ENCODE peak calls at places on chromosomes 6 and 20, in five cellular contexts. One of them, this sample, is unnamed.

GRCh38 chr6:144469144-144469575 is 184.0 kb downstream of the UTRN start:
- DNase-seq in NB4: no peak
- DNase-seq in body of pancreas: no peak
- DNase-seq in heart left ventricle: no peak
- DNase-seq in breast epithelium: no peak
- DNase-seq in this sample: no peak

GRCh38 chr6:142551145-142551811 is 249.5 kb downstream of the ADGRG6 start:
- DNase-seq in NB4: peak; percentile 4
- DNase-seq in body of pancreas: no peak
- DNase-seq in heart left ventricle: no peak
- DNase-seq in breast epithelium: peak; percentile 40
- DNase-seq in this sample: no peak

GRCh38 chr6:90315354-90315960 is 18.8 kb upstream of the BACH2 start:
- DNase-seq in NB4: no peak
- DNase-seq in body of pancreas: no peak
- DNase-seq in heart left ventricle: no peak
- DNase-seq in breast epithelium: no peak
- DNase-seq in this sample: no peak

GRCh38 chr20:25058797-25059486 is 1.0 kb upstream of the ACSS1 start:
- DNase-seq in NB4: peak; percentile 46
- DNase-seq in body of pancreas: no peak
- DNase-seq in heart left ventricle: no peak
- DNase-seq in breast epithelium: no peak
- DNase-seq in this sample: peak; percentile 25

GRCh38 chr20:57977588-57977987 is 250.9 kb downstream of the ANKRD60 start:
- DNase-seq in NB4: no peak
- DNase-seq in body of pancreas: peak; percentile 33
- DNase-seq in heart left ventricle: no peak
- DNase-seq in breast epithelium: peak; percentile 78
- DNase-seq in this sample: no peak

GRCh38 chr6:109454483-109455160 is 950 bp downstream of the MICAL1 start:
- DNase-seq in NB4: peak; percentile 93
- DNase-seq in body of pancreas: no peak
- DNase-seq in heart left ventricle: peak; percentile 47
- DNase-seq in breast epithelium: peak; percentile 39
- DNase-seq in this sample: no peak

GRCh38 chr20:56003966-56004365 is 1.4 kb downstream of the CBLN4 start:
- DNase-seq in NB4: no peak
- DNase-seq in body of pancreas: peak; percentile 40
- DNase-seq in heart left ventricle: no peak
- DNase-seq in breast epithelium: no peak
- DNase-seq in this sample: no peak

GRCh38 chr6:15423286-15423957 is 177.6 kb downstream of the JARID2 start:
- DNase-seq in NB4: no peak
- DNase-seq in body of pancreas: no peak
- DNase-seq in heart left ventricle: no peak
- DNase-seq in breast epithelium: no peak
- DNase-seq in this sample: no peak

GRCh38 chr6:6591778-6592388 is 3.4 kb downstream of the LY86 start:
- DNase-seq in NB4: peak; percentile 98
- DNase-seq in body of pancreas: no peak
- DNase-seq in heart left ventricle: peak; percentile 36
- DNase-seq in breast epithelium: no peak
- DNase-seq in this sample: no peak

GRCh38 chr6:44041461-44042260 is 85.6 kb downstream of the MRPL14 start:
- DNase-seq in NB4: peak; percentile 78
- DNase-seq in body of pancreas: peak; percentile 19
- DNase-seq in heart left ventricle: peak; percentile 52
- DNase-seq in breast epithelium: peak; percentile 76
- DNase-seq in this sample: no peak

GRCh38 chr6:155311076-155311475 is 3.2 kb downstream of the TFB1M start:
- DNase-seq in NB4: no peak
- DNase-seq in body of pancreas: no peak
- DNase-seq in heart left ventricle: no peak
- DNase-seq in breast epithelium: no peak
- DNase-seq in this sample: peak; percentile 68

GRCh38 chr20:47276856-47277541 is 79.5 kb downstream of the ZMYND8 start:
- DNase-seq in NB4: no peak
- DNase-seq in body of pancreas: peak; percentile 31
- DNase-seq in heart left ventricle: peak; percentile 54
- DNase-seq in breast epithelium: peak; percentile 62
- DNase-seq in this sample: no peak

GRCh38 chr6:6612308-6612707 is 23.8 kb downstream of the LY86 start:
- DNase-seq in NB4: no peak
- DNase-seq in body of pancreas: no peak
- DNase-seq in heart left ventricle: no peak
- DNase-seq in breast epithelium: no peak
- DNase-seq in this sample: peak; percentile 6

GRCh38 chr6:66788579-66788978 is 1081.6 kb upstream of the EYS start:
- DNase-seq in NB4: no peak
- DNase-seq in body of pancreas: no peak
- DNase-seq in heart left ventricle: no peak
- DNase-seq in breast epithelium: no peak
- DNase-seq in this sample: no peak

GRCh38 chr6:11778648-11779307 is at the start of gene ADTRP:
- DNase-seq in NB4: peak; percentile 57
- DNase-seq in body of pancreas: no peak
- DNase-seq in heart left ventricle: no peak
- DNase-seq in breast epithelium: no peak
- DNase-seq in this sample: peak; percentile 6

GRCh38 chr20:19735446-19735845 is 22.6 kb upstream of the RIN2 start:
- DNase-seq in NB4: peak; percentile 95
- DNase-seq in body of pancreas: peak; percentile 50
- DNase-seq in heart left ventricle: peak; percentile 80
- DNase-seq in breast epithelium: peak; percentile 52
- DNase-seq in this sample: no peak

GRCh38 chr20:11379257-11380011 is 538.3 kb upstream of the BTBD3 start:
- DNase-seq in NB4: peak; percentile 81
- DNase-seq in body of pancreas: no peak
- DNase-seq in heart left ventricle: no peak
- DNase-seq in breast epithelium: no peak
- DNase-seq in this sample: peak; percentile 2

GRCh38 chr6:33343953-33344611 is 26.5 kb upstream of the ZBTB22 start:
- DNase-seq in NB4: no peak
- DNase-seq in body of pancreas: no peak
- DNase-seq in heart left ventricle: no peak
- DNase-seq in breast epithelium: no peak
- DNase-seq in this sample: no peak

GRCh38 chr20:12592756-12593155 is 416.0 kb upstream of the SPTLC3 start:
- DNase-seq in NB4: no peak
- DNase-seq in body of pancreas: no peak
- DNase-seq in heart left ventricle: no peak
- DNase-seq in breast epithelium: no peak
- DNase-seq in this sample: no peak

GRCh38 chr20:11553603-11554002 is 364.1 kb upstream of the BTBD3 start:
- DNase-seq in NB4: peak; percentile 15
- DNase-seq in body of pancreas: no peak
- DNase-seq in heart left ventricle: no peak
- DNase-seq in breast epithelium: no peak
- DNase-seq in this sample: peak; percentile 0

GRCh38 chr20:5061209-5061608 is 58.5 kb downstream of the PCNA start:
- DNase-seq in NB4: no peak
- DNase-seq in body of pancreas: no peak
- DNase-seq in heart left ventricle: no peak
- DNase-seq in breast epithelium: no peak
- DNase-seq in this sample: no peak

DNA sequence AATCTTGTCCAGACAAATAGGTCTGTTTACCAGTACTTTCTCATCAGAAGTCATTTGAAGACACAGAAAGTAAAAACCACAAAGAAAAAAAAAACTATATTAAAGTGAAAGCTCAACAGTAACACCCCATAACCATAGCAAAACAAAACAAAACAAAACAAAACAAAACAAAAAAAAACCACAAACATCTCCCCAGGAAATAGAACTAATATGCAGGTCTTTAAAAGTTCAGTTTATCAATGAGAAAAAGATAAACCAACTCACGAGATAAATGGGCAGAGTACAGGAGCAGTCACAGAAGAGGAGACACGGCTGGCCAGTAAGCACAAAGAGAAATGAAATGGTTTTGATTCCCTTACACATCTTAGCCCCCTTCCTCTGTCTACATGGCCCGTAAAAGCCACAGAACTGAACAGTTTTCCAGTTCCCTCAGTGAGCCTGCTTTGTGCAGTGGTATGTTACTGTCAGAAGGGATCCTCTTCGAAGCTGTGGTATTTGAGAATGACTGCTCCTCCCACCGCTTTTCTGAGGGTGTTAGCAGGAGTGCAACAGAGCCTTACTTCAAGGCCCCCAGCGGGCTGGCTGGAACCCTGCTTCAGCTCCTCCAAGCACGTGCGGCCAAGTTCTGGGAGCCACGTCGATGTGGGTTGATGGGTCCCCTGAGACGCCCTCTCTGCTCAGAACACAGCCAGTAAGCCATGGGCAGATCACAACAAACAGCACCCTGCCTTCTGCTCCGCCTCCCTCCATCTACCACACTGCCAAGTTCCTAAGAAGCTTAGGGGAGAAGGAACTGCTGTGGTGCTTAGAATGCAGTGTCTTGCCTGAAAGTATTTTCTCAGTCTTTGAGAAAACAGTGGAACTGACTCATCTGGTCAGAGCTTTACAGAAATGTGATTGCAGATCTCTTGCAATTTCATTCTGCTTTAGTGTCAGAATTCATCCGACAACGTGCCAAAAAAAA is 14.0 kb downstream of the UST start:
- DNase-seq in NB4: peak; percentile 92
- DNase-seq in body of pancreas: peak; percentile 49
- DNase-seq in heart left ventricle: peak; percentile 57
- DNase-seq in breast epithelium: peak; percentile 30
- DNase-seq in this sample: no peak
- TF ChIP-seq POLR2A in NB4: no peak
- TF ChIP-seq POLR2A in body of pancreas: no peak
- TF ChIP-seq POLR2A in heart left ventricle: no peak
- TF ChIP-seq POLR2A in breast epithelium: no peak
- TF ChIP-seq POLR2A in this sample: no peak

GRCh38 chr20:34111712-34112599 is at the start of gene EIF2S2:
- DNase-seq in NB4: peak; percentile 100
- DNase-seq in body of pancreas: peak; percentile 98
- DNase-seq in heart left ventricle: peak; percentile 97
- DNase-seq in breast epithelium: peak; percentile 97
- DNase-seq in this sample: peak; percentile 99
- TF ChIP-seq POLR2A in NB4: peak; percentile 92
- TF ChIP-seq POLR2A in body of pancreas: peak; percentile 98
- TF ChIP-seq POLR2A in heart left ventricle: peak; percentile 96
- TF ChIP-seq POLR2A in breast epithelium: peak; percentile 94
- TF ChIP-seq POLR2A in this sample: peak; percentile 99

DNA sequence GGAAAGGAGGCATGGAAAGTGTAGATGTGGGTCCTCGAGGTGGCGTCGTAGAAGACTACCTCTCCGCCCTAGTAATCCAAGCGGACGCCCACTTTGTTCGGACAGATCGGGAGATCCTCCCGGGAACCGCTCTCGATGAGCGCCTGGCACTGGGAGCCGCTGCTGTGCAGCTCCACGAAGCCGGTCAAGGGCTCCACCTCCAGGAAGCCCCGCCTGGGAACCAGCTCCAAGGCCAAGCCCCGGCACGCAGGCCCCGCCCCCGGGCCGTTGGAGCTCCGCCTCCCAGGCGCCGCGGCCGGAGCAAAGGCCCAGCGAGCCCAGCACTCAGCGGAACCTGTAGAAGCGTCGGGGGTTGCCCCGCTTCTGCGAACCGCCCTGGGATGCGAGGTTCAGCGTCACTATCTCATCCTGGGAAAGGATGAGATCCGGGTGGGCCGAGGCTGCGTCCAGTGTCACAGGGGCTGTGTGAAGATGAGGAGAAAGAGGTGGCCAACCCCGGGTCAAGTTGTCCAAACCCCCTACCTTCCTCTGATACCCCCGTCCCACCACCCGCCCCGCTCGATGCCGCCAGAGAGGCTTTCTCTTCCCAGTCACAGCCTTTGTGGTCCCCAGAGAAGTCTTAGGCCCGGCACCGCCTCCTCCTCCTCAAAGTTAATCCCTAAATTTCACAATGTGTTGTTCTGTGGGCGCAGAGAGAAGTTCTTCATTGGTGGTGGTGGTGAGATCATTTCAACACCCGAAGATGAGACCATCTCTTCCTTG is 10.8 kb downstream of the TRIM31 start:
- DNase-seq in NB4: peak; percentile 79
- DNase-seq in body of pancreas: peak; percentile 95
- DNase-seq in heart left ventricle: peak; percentile 94
- DNase-seq in breast epithelium: peak; percentile 92
- DNase-seq in this sample: peak; percentile 86
- TF ChIP-seq POLR2A in NB4: no peak
- TF ChIP-seq POLR2A in body of pancreas: peak; percentile 38
- TF ChIP-seq POLR2A in heart left ventricle: peak; percentile 68
- TF ChIP-seq POLR2A in breast epithelium: peak; percentile 47
- TF ChIP-seq POLR2A in this sample: peak; percentile 36

GRCh38 chr6:139133272-139133671 is 1.6 kb upstream of the HECA start:
- DNase-seq in NB4: no peak
- DNase-seq in body of pancreas: peak; percentile 50
- DNase-seq in heart left ventricle: no peak
- DNase-seq in breast epithelium: no peak
- DNase-seq in this sample: no peak

GRCh38 chr6:139137716-139138115 is 2.8 kb downstream of the HECA start:
- DNase-seq in NB4: no peak
- DNase-seq in body of pancreas: no peak
- DNase-seq in heart left ventricle: no peak
- DNase-seq in breast epithelium: no peak
- DNase-seq in this sample: no peak

GRCh38 chr6:139134817-139135577 is at the start of gene HECA:
- DNase-seq in NB4: peak; percentile 96
- DNase-seq in body of pancreas: peak; percentile 98
- DNase-seq in heart left ventricle: peak; percentile 99
- DNase-seq in breast epithelium: peak; percentile 97
- DNase-seq in this sample: peak; percentile 96

GRCh38 chr6:139133733-139134360 is 1.0 kb upstream of the HECA start:
- DNase-seq in NB4: no peak
- DNase-seq in body of pancreas: no peak
- DNase-seq in heart left ventricle: no peak
- DNase-seq in breast epithelium: no peak
- DNase-seq in this sample: no peak

DNA sequence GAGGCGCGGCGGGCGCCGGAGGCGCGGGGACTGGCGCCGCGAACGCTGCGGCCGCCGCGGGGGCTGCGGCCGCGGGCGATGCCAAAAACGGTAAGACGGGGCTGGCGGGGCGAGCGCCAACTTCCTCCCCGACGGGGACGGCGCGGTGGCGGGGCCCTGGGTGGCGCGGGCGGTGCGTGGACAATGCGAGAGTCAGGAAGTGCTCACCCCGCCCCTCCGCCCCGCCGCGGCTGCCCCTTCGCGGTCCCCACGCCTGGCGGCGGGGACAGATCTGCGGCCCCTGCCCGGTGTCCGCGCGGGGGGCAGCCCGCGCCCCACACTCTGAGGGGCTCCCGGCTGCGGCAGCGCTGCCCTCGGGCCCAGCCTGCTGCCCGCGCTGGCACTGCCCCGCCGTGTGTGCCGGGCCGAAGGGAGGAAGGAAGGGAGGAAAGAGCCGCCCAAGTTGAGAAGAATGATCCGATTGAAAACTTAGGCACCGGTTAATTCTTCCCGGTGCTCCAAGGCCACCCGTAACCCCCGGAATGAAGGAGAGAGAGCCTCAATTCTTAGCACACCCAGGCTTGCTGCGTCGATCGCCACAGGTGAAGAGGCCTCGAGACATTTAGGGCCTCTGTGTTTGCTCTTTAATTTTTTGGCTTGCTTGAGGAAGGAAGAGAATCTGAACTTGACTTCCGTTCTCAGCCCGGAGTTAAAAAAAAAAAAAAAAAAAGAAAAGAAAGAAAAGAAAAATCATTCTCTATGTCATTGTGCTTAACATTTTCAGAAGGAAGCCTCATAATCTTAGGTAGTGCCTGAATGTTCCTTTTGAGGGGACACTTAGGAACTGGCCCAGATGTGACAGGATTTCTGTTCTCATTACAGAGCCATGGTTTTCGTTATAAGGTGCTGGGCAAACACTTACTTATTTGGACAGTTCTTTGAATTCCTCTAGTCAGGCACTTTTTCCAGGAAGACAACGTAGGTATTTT is 982 bp downstream of the HECA start:
- DNase-seq in NB4: peak; percentile 73
- DNase-seq in body of pancreas: peak; percentile 68
- DNase-seq in heart left ventricle: peak; percentile 84
- DNase-seq in breast epithelium: no peak
- DNase-seq in this sample: peak; percentile 70
- TF ChIP-seq POLR2A in NB4: no peak
- TF ChIP-seq POLR2A in body of pancreas: peak; percentile 14
- TF ChIP-seq POLR2A in heart left ventricle: no peak
- TF ChIP-seq POLR2A in breast epithelium: no peak
- TF ChIP-seq POLR2A in this sample: no peak